ENCODE peak calls at places on chromosomes 5 and 9, in eight cellular contexts. One of them, this sample, is unnamed.

GRCh38 chr5:8843766-8844165 is 702.1 kb downstream of the SEMA5A start:
- DNase-seq in HepG2: no peak
- DNase-seq in GM12878: no peak
- DNase-seq in A549: no peak
- DNase-seq in endothelial cell of umbilical vein: no peak
- DNase-seq in H1: no peak
- DNase-seq in HCT116: no peak
- DNase-seq in K562: no peak
- DNase-seq in this sample: no peak

GRCh38 chr5:32095261-32095671 is 78.9 kb downstream of the GOLPH3 start:
- DNase-seq in K562: no peak
- DNase-seq in A549: no peak
- DNase-seq in HCT116: no peak
- DNase-seq in HepG2: no peak
- DNase-seq in H1: no peak
- DNase-seq in endothelial cell of umbilical vein: no peak
- DNase-seq in GM12878: no peak
- DNase-seq in this sample: no peak

GRCh38 chr9:98899399-98900056 is 44.2 kb upstream of the COL15A1 start:
- DNase-seq in endothelial cell of umbilical vein: no peak
- DNase-seq in HepG2: no peak
- DNase-seq in HCT116: no peak
- DNase-seq in K562: no peak
- DNase-seq in A549: no peak
- DNase-seq in GM12878: no peak
- DNase-seq in H1: no peak
- DNase-seq in this sample: peak

GRCh38 chr9:22813520-22813919 is 366.9 kb downstream of the DMRTA1 start:
- DNase-seq in H1: no peak
- DNase-seq in GM12878: no peak
- DNase-seq in HCT116: no peak
- DNase-seq in A549: peak
- DNase-seq in HepG2: peak
- DNase-seq in K562: no peak
- DNase-seq in endothelial cell of umbilical vein: peak
- DNase-seq in this sample: peak

GRCh38 chr9:79705704-79706103 is 133.9 kb downstream of the TLE4 start:
- DNase-seq in endothelial cell of umbilical vein: no peak
- DNase-seq in K562: no peak
- DNase-seq in A549: no peak
- DNase-seq in HCT116: no peak
- DNase-seq in GM12878: no peak
- DNase-seq in HepG2: no peak
- DNase-seq in H1: no peak
- DNase-seq in this sample: no peak

GRCh38 chr9:8652282-8652681 is 852.7 kb upstream of the DMAC1 start:
- DNase-seq in GM12878: no peak
- DNase-seq in endothelial cell of umbilical vein: no peak
- DNase-seq in HepG2: no peak
- DNase-seq in HCT116: no peak
- DNase-seq in H1: no peak
- DNase-seq in K562: no peak
- DNase-seq in A549: no peak
- DNase-seq in this sample: no peak

GRCh38 chr9:20553750-20554149 is 68.5 kb downstream of the MLLT3 start:
- DNase-seq in A549: no peak
- DNase-seq in HCT116: no peak
- DNase-seq in endothelial cell of umbilical vein: peak
- DNase-seq in K562: no peak
- DNase-seq in HepG2: no peak
- DNase-seq in H1: no peak
- DNase-seq in GM12878: no peak
- DNase-seq in this sample: no peak

GRCh38 chr9:29213374-29214161 is 1640.3 kb upstream of the C9orf72 start:
- DNase-seq in HCT116: no peak
- DNase-seq in A549: peak
- DNase-seq in K562: no peak
- DNase-seq in H1: no peak
- DNase-seq in endothelial cell of umbilical vein: no peak
- DNase-seq in HepG2: no peak
- DNase-seq in GM12878: no peak
- DNase-seq in this sample: no peak

GRCh38 chr9:80320480-80320879 is 748.7 kb downstream of the TLE4 start:
- DNase-seq in K562: no peak
- DNase-seq in endothelial cell of umbilical vein: no peak
- DNase-seq in GM12878: no peak
- DNase-seq in HCT116: no peak
- DNase-seq in HepG2: no peak
- DNase-seq in A549: no peak
- DNase-seq in H1: no peak
- DNase-seq in this sample: no peak

GRCh38 chr9:4515958-4516375 is 25.7 kb downstream of the SLC1A1 start:
- DNase-seq in endothelial cell of umbilical vein: no peak
- DNase-seq in HCT116: no peak
- DNase-seq in K562: no peak
- DNase-seq in GM12878: peak
- DNase-seq in HepG2: no peak
- DNase-seq in A549: no peak
- DNase-seq in H1: no peak
- DNase-seq in this sample: no peak

GRCh38 chr5:33282696-33283095 is 158.1 kb upstream of the TARS1 start:
- DNase-seq in HepG2: no peak
- DNase-seq in endothelial cell of umbilical vein: peak
- DNase-seq in H1: no peak
- DNase-seq in K562: no peak
- DNase-seq in HCT116: no peak
- DNase-seq in A549: no peak
- DNase-seq in GM12878: no peak
- DNase-seq in this sample: no peak

GRCh38 chr5:93058309-93058708 is 522.7 kb downstream of the NR2F1-AS1 start:
- DNase-seq in endothelial cell of umbilical vein: no peak
- DNase-seq in HepG2: no peak
- DNase-seq in H1: no peak
- DNase-seq in HCT116: no peak
- DNase-seq in K562: no peak
- DNase-seq in GM12878: no peak
- DNase-seq in A549: no peak
- DNase-seq in this sample: no peak

GRCh38 chr9:116544896-116545295 is 142.2 kb upstream of the TRIM32 start:
- DNase-seq in endothelial cell of umbilical vein: no peak
- DNase-seq in HCT116: no peak
- DNase-seq in A549: no peak
- DNase-seq in H1: no peak
- DNase-seq in HepG2: no peak
- DNase-seq in K562: no peak
- DNase-seq in GM12878: no peak
- DNase-seq in this sample: no peak

GRCh38 chr5:81525690-81526089 is 131.8 kb upstream of the ACOT12 start:
- DNase-seq in GM12878: no peak
- DNase-seq in H1: no peak
- DNase-seq in HepG2: no peak
- DNase-seq in K562: no peak
- DNase-seq in A549: peak
- DNase-seq in endothelial cell of umbilical vein: no peak
- DNase-seq in HCT116: no peak
- DNase-seq in this sample: peak

GRCh38 chr9:71048271-71048670 is 73.2 kb downstream of the TRPM3 start:
- DNase-seq in HepG2: no peak
- DNase-seq in A549: no peak
- DNase-seq in GM12878: no peak
- DNase-seq in H1: no peak
- DNase-seq in endothelial cell of umbilical vein: no peak
- DNase-seq in K562: no peak
- DNase-seq in HCT116: no peak
- DNase-seq in this sample: no peak

GRCh38 chr9:15512889-15513288 is 2.1 kb upstream of the PSIP1 start:
- DNase-seq in GM12878: no peak
- DNase-seq in A549: no peak
- DNase-seq in endothelial cell of umbilical vein: no peak
- DNase-seq in H1: peak
- DNase-seq in K562: no peak
- DNase-seq in HepG2: no peak
- DNase-seq in HCT116: no peak
- DNase-seq in this sample: no peak

GRCh38 chr9:104301770-104302169 is 202.3 kb upstream of the OR13F1 start:
- DNase-seq in K562: no peak
- DNase-seq in endothelial cell of umbilical vein: no peak
- DNase-seq in HepG2: no peak
- DNase-seq in A549: no peak
- DNase-seq in HCT116: no peak
- DNase-seq in GM12878: no peak
- DNase-seq in H1: no peak
- DNase-seq in this sample: no peak

GRCh38 chr9:8766096-8766495 is 966.5 kb upstream of the DMAC1 start:
- DNase-seq in H1: no peak
- DNase-seq in K562: no peak
- DNase-seq in GM12878: no peak
- DNase-seq in HepG2: no peak
- DNase-seq in A549: no peak
- DNase-seq in HCT116: no peak
- DNase-seq in endothelial cell of umbilical vein: no peak
- DNase-seq in this sample: no peak

GRCh38 chr9:114285166-114285867 is 37.6 kb upstream of the ORM1 start:
- DNase-seq in endothelial cell of umbilical vein: peak
- DNase-seq in H1: no peak
- DNase-seq in A549: peak
- DNase-seq in GM12878: no peak
- DNase-seq in K562: peak
- DNase-seq in HepG2: no peak
- DNase-seq in HCT116: no peak
- DNase-seq in this sample: peak

GRCh38 chr5:138873096-138873885 is 1.8 kb downstream of the LRRTM2 start:
- DNase-seq in endothelial cell of umbilical vein: peak
- DNase-seq in K562: no peak
- DNase-seq in HCT116: no peak
- DNase-seq in H1: no peak
- DNase-seq in HepG2: no peak
- DNase-seq in A549: no peak
- DNase-seq in GM12878: no peak
- DNase-seq in this sample: no peak

GRCh38 chr5:65868509-65868908 is 57.9 kb upstream of the ERBIN start:
- DNase-seq in endothelial cell of umbilical vein: no peak
- DNase-seq in K562: no peak
- DNase-seq in A549: no peak
- DNase-seq in HepG2: no peak
- DNase-seq in H1: no peak
- DNase-seq in HCT116: no peak
- DNase-seq in GM12878: no peak
- DNase-seq in this sample: no peak

GRCh38 chr9:100498592-100498991 is 25.6 kb downstream of the TMEFF1 start:
- DNase-seq in A549: peak
- DNase-seq in K562: peak
- DNase-seq in HCT116: no peak
- DNase-seq in GM12878: no peak
- DNase-seq in H1: no peak
- DNase-seq in HepG2: no peak
- DNase-seq in endothelial cell of umbilical vein: no peak
- DNase-seq in this sample: peak
- TF ChIP-seq MAX in A549: no peak
- TF ChIP-seq MAX in K562: no peak
- TF ChIP-seq MAX in HCT116: no peak
- TF ChIP-seq MAX in GM12878: no peak
- TF ChIP-seq MAX in H1: no peak
- TF ChIP-seq MAX in HepG2: no peak
- TF ChIP-seq MAX in endothelial cell of umbilical vein: no peak
- TF ChIP-seq MAX in this sample: no peak

DNA sequence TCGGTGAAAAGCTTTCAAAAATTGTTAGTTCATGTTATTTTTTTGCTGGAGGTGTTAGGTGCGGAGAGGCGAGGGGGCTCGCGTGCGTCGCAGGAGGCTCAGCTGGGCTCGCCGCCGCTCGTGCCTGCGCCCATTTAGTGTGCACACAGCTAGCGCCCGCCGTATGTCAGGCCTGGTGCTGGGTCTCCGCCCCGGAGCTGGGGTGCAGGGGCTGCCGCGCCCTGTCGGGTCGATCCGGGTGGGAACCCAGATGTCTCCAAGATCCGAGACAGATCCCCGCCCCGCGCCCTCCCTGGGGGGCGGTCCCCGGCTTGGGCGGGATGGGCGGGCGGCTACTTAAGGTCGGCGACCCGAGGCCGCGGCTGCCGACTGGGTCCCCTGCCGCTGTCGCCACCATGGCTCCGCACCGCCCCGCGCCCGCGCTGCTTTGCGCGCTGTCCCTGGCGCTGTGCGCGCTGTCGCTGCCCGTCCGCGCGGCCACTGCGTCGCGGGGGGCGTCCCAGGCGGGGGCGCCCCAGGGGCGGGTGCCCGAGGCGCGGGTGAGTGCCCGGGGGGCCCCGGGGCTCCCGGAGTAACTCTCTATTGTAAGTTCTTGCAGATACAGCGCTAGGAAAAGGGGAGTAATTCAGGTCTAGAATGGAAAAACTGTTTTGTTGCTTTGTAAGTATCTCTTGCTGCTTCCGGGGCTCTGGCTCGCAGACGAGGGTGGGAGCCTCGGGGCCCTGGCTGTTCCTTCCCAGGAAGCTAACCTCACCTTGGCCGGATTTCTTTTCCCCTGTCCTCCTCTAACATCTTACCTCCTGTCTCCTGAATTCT is 31.7 kb downstream of the GSN start:
- DNase-seq in A549: no peak
- DNase-seq in K562: no peak
- DNase-seq in endothelial cell of umbilical vein: peak
- DNase-seq in HCT116: no peak
- DNase-seq in HepG2: no peak
- DNase-seq in GM12878: no peak
- DNase-seq in H1: no peak
- DNase-seq in this sample: no peak
- TF ChIP-seq POLR2A in A549: no peak
- TF ChIP-seq POLR2A in K562: no peak
- TF ChIP-seq POLR2A in endothelial cell of umbilical vein: peak
- TF ChIP-seq POLR2A in HCT116: peak
- TF ChIP-seq POLR2A in HepG2: no peak
- TF ChIP-seq POLR2A in GM12878: peak
- TF ChIP-seq POLR2A in H1: no peak
- TF ChIP-seq POLR2A in this sample: no peak

DNA sequence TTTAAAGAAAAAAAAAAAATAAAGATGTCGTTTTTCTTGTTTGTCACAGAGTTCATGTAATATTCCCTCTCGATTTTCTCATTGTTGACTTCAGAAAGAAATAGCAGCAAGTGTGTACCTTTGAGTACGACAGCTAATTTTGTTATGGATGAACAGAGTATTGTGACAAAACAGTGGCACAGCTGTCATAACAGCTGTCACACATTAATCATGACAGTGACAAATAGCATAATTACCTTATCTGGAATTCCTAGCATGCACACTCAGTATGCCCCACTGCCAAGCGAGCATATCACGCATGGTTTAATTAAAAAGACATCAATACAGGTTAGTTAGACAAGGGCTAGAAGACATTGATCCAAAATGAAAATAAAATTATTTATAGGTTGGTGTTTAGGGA is 375.1 kb downstream of the SPATA31D1 start:
- DNase-seq in A549: no peak
- DNase-seq in endothelial cell of umbilical vein: no peak
- DNase-seq in GM12878: no peak
- DNase-seq in HepG2: no peak
- DNase-seq in H1: no peak
- DNase-seq in HCT116: no peak
- DNase-seq in K562: no peak
- DNase-seq in this sample: no peak
- TF ChIP-seq CTCF in A549: no peak
- TF ChIP-seq CTCF in endothelial cell of umbilical vein: no peak
- TF ChIP-seq CTCF in GM12878: no peak
- TF ChIP-seq CTCF in HepG2: no peak
- TF ChIP-seq CTCF in H1: no peak
- TF ChIP-seq CTCF in HCT116: no peak
- TF ChIP-seq CTCF in K562: no peak
- TF ChIP-seq CTCF in this sample: no peak

GRCh38 chr9:133065070-133065388 is 3.2 kb downstream of the CEL start:
- DNase-seq in GM12878: no peak
- DNase-seq in endothelial cell of umbilical vein: no peak
- DNase-seq in K562: no peak
- DNase-seq in A549: no peak
- DNase-seq in H1: no peak
- DNase-seq in HCT116: no peak
- DNase-seq in HepG2: no peak
- DNase-seq in this sample: no peak
- TF ChIP-seq MAX in GM12878: no peak
- TF ChIP-seq MAX in endothelial cell of umbilical vein: no peak
- TF ChIP-seq MAX in K562: no peak
- TF ChIP-seq MAX in A549: no peak
- TF ChIP-seq MAX in H1: no peak
- TF ChIP-seq MAX in HCT116: no peak
- TF ChIP-seq MAX in HepG2: no peak
- TF ChIP-seq MAX in this sample: no peak